ENCODE peak calls at places on chromosomes 11 and 22, in six cellular contexts. D is left cardiac atrium; B is AG04449; S is T-helper 2 cell; Q is LHCN-M2; P is activated CD8-positive, alpha-beta T cell treated with anti-CD3 and anti-CD28 coated beads, Interleukin-2, amount 10 ng/mL, durations not matched to agents 7 days and 5 days. W is an unnamed sample.

GRCh38 chr11:59842316-59842715 is 3.0 kb downstream of the CBLIF start:
- DNase-seq in B (no peak), P (no peak), D (no peak), Q (no peak), S (no peak), W (no peak)

GRCh38 chr11:72724851-72725730 is 27.1 kb downstream of the ARAP1 start:
- DNase-seq in Q (peak), D (peak), S (peak), P (peak), B (no peak), W (peak)

GRCh38 chr11:44556735-44557409 is 8.6 kb upstream of the CD82 start:
- DNase-seq in P (peak), B (no peak), Q (peak), D (peak), S (peak), W (peak)

GRCh38 chr22:43435851-43436535 is 24.2 kb downstream of the MPPED1 start:
- DNase-seq in D (no peak), S (no peak), B (no peak), Q (no peak), P (no peak), W (no peak)

GRCh38 chr11:65444314-65445051 is 21.9 kb downstream of the NEAT1 start:
- DNase-seq in S (no peak), P (no peak), Q (peak), B (no peak), D (no peak), W (no peak)

GRCh38 chr11:60288531-60288930 is 8.1 kb downstream of the MS4A4A start:
- DNase-seq in B (no peak), P (no peak), D (no peak), S (no peak), Q (peak), W (no peak)

GRCh38 chr11:26322335-26323067 is 9.4 kb upstream of the ANO3 start:
- DNase-seq in D (no peak), S (no peak), P (no peak), Q (no peak), B (no peak), W (no peak)

GRCh38 chr11:62980133-62980760 is 4.5 kb downstream of the SLC22A6 start:
- DNase-seq in Q (no peak), B (no peak), P (no peak), S (no peak), D (no peak), W (no peak)

GRCh38 chr11:126169291-126169690 is 42.2 kb downstream of the RPUSD4 start:
- DNase-seq in D (no peak), Q (no peak), S (no peak), B (no peak), P (no peak), W (no peak)

GRCh38 chr11:71342116-71342515 is 89.7 kb upstream of the SHANK2 start:
- DNase-seq in S (no peak), P (no peak), D (no peak), Q (peak), B (no peak), W (no peak)

GRCh38 chr22:43210631-43211515 is 23.9 kb upstream of the TTLL12 start:
- DNase-seq in Q (no peak), B (no peak), P (no peak), D (no peak), S (no peak), W (no peak)

GRCh38 chr11:39724404-39724803 is 1735.0 kb downstream of the LRRC4C start:
- DNase-seq in B (no peak), S (no peak), D (no peak), P (no peak), Q (no peak), W (no peak)

GRCh38 chr11:73157141-73158010 is 15.3 kb upstream of the FCHSD2 start:
- DNase-seq in B (peak), D (peak), P (no peak), Q (peak), S (no peak), W (no peak)

GRCh38 chr11:34915136-34916013 is 804 bp downstream of the APIP start:
- DNase-seq in Q (peak), D (no peak), P (no peak), B (no peak), S (no peak), W (no peak)

GRCh38 chr11:102610198-102610597 is 14.9 kb downstream of the MMP20 start:
- DNase-seq in S (no peak), P (no peak), B (no peak), Q (no peak), D (no peak), W (no peak)

GRCh38 chr11:69083531-69084247 is 35.0 kb downstream of the TPCN2 start:
- DNase-seq in Q (no peak), S (no peak), B (no peak), P (no peak), D (no peak), W (no peak)

GRCh38 chr11:69414773-69415187 is 66.7 kb upstream of the LINC01488 start:
- DNase-seq in P (no peak), D (no peak), B (no peak), S (no peak), Q (no peak), W (no peak)

GRCh38 chr22:39152024-39152510 is 413 bp downstream of the CBX7 start:
- DNase-seq in S (no peak), Q (no peak), B (no peak), P (no peak), D (no peak), W (no peak)

GRCh38 chr11:124644426-124645280 is 22.0 kb downstream of the TBRG1 start:
- DNase-seq in P (peak), B (peak), D (peak), Q (peak), S (no peak), W (peak)

GRCh38 chr11:1485504-1485885 is 1.1 kb downstream of the MOB2 start:
- DNase-seq in Q (no peak), D (peak), P (no peak), S (no peak), B (no peak), W (no peak)

GRCh38 chr11:96484361-96484760 is 94.5 kb downstream of the JRKL start:
- DNase-seq in P (no peak), D (no peak), B (no peak), Q (no peak), S (no peak), W (no peak)

GRCh38 chr11:116660011-116660410 is 112.8 kb downstream of the BUD13 start:
- DNase-seq in B (no peak), S (no peak), P (no peak), Q (no peak), D (no peak), W (no peak)

GRCh38 chr11:69089258-69089657 is 40.5 kb downstream of the TPCN2 start:
- DNase-seq in P (no peak), Q (peak), B (no peak), S (no peak), D (no peak), W (no peak)

W was measured in T-helper 9 cell.